ENCODE peak calls at places on chromosomes 2 and 18, in ten cellular contexts. G is upper lobe of right lung, R is HEK293T, E is neural crest cell, T is H54, C is LoVo, A is memory B cell, O is HTR-8/SVneo, D is epithelial cell of esophagus, Z is T-helper 9 cell. U is an unnamed sample.

GRCh38 chr18:63161032-63161727 is 158.4 kb downstream of the BCL2 start:
- DNase-seq in A (peak), O (no peak), E (no peak), C (no peak), R (no peak), G (no peak), Z (no peak), T (no peak), D (no peak), U (no peak)

GRCh38 chr2:240574386-240575100 is 6.3 kb downstream of the RNPEPL1 start:
- DNase-seq in Z (no peak), E (no peak), C (no peak), G (peak), A (no peak), D (no peak), T (no peak), O (no peak), R (no peak), U (no peak)

GRCh38 chr2:16128746-16129610 is 188.6 kb downstream of the MYCN start:
- DNase-seq in R (no peak), C (no peak), G (no peak), A (no peak), T (no peak), O (no peak), Z (no peak), E (no peak), D (no peak), U (no peak)

GRCh38 chr2:44136186-44136585 is 32.5 kb upstream of the PPM1B start:
- DNase-seq in D (peak), C (peak), Z (no peak), O (peak), G (no peak), E (no peak), T (peak), R (no peak), A (no peak), U (no peak)

GRCh38 chr2:207530160-207531023 is 630 bp downstream of the CREB1 start:
- DNase-seq in A (peak), O (peak), R (peak), T (peak), D (peak), G (peak), E (peak), Z (peak), C (peak), U (peak)

GRCh38 chr2:55843096-55843991 is 80.2 kb downstream of the EFEMP1 start:
- DNase-seq in C (peak), D (peak), A (no peak), G (no peak), Z (no peak), E (no peak), T (no peak), R (peak), O (peak), U (no peak)

GRCh38 chr2:151350579-151351195 is 6.7 kb upstream of the TNFAIP6 start:
- DNase-seq in A (no peak), T (no peak), O (no peak), E (no peak), C (no peak), G (no peak), D (no peak), Z (no peak), R (no peak), U (no peak)

GRCh38 chr2:46873632-46874068 is 42.0 kb downstream of the MCFD2 start:
- DNase-seq in E (no peak), A (no peak), G (peak), R (peak), C (peak), T (peak), O (peak), D (peak), Z (no peak), U (peak)

GRCh38 chr2:15967415-15968279 is 27.3 kb downstream of the MYCN start:
- DNase-seq in A (no peak), R (no peak), C (no peak), O (no peak), G (no peak), Z (no peak), D (no peak), T (no peak), E (no peak), U (no peak)

GRCh38 chr2:60480089-60480773 is 73.2 kb downstream of the BCL11A start:
- DNase-seq in C (no peak), R (no peak), G (no peak), A (no peak), Z (no peak), E (no peak), O (no peak), D (no peak), T (no peak), U (no peak)

GRCh38 chr18:51082571-51083264 is 52.7 kb downstream of the SMAD4 start:
- DNase-seq in E (no peak), R (no peak), A (no peak), Z (no peak), T (no peak), O (no peak), D (peak), C (no peak), G (no peak), U (no peak)

GRCh38 chr2:74514368-74515270 is at the start of gene TLX2:
- DNase-seq in O (peak), C (no peak), G (no peak), R (no peak), A (peak), Z (no peak), T (no peak), D (peak), E (no peak), U (no peak)

U was measured in erythroblast.